ENCODE peak calls at places on chromosome 5, in eight cellular contexts. One of them, this sample, is unnamed.

GRCh38 chr5:1005904-1006655 is 2.5 kb upstream of the NKD2 start:
- DNase-seq in kidney tubule cell: no peak
- DNase-seq in LoVo: no peak
- DNase-seq in stimulated activated CD4-positive, alpha-beta T cell treated with anti-CD3 and anti-CD28 coated beads, Interleukin-1b, Interleukin-23, amount 100 ng/mL, for 1 hour: no peak
- DNase-seq in K562: no peak
- DNase-seq in HTR-8/SVneo: no peak
- DNase-seq in stromal cell of bone marrow: no peak
- DNase-seq in HuH-7: no peak
- DNase-seq in this sample: no peak

GRCh38 chr5:79798892-79799590 is 109.4 kb downstream of the CMYA5 start:
- DNase-seq in LoVo: no peak
- DNase-seq in HuH-7: no peak
- DNase-seq in HTR-8/SVneo: no peak
- DNase-seq in K562: no peak
- DNase-seq in stimulated activated CD4-positive, alpha-beta T cell treated with anti-CD3 and anti-CD28 coated beads, Interleukin-1b, Interleukin-23, amount 100 ng/mL, for 1 hour: no peak
- DNase-seq in kidney tubule cell: no peak
- DNase-seq in stromal cell of bone marrow: no peak
- DNase-seq in this sample: no peak

GRCh38 chr5:93572773-93573626 is 8.0 kb downstream of the NR2F1-AS1 start:
- DNase-seq in HTR-8/SVneo: no peak
- DNase-seq in HuH-7: no peak
- DNase-seq in stromal cell of bone marrow: no peak
- DNase-seq in K562: no peak
- DNase-seq in LoVo: no peak
- DNase-seq in stimulated activated CD4-positive, alpha-beta T cell treated with anti-CD3 and anti-CD28 coated beads, Interleukin-1b, Interleukin-23, amount 100 ng/mL, for 1 hour: no peak
- DNase-seq in kidney tubule cell: peak
- DNase-seq in this sample: no peak

GRCh38 chr5:89930591-89931383 is 478.8 kb downstream of the CETN3 start:
- DNase-seq in K562: no peak
- DNase-seq in HuH-7: no peak
- DNase-seq in stimulated activated CD4-positive, alpha-beta T cell treated with anti-CD3 and anti-CD28 coated beads, Interleukin-1b, Interleukin-23, amount 100 ng/mL, for 1 hour: no peak
- DNase-seq in HTR-8/SVneo: peak
- DNase-seq in stromal cell of bone marrow: peak
- DNase-seq in LoVo: peak
- DNase-seq in kidney tubule cell: peak
- DNase-seq in this sample: peak

GRCh38 chr5:93596676-93597441 is 13.8 kb downstream of the NR2F1 start:
- DNase-seq in stromal cell of bone marrow: no peak
- DNase-seq in kidney tubule cell: no peak
- DNase-seq in HuH-7: no peak
- DNase-seq in stimulated activated CD4-positive, alpha-beta T cell treated with anti-CD3 and anti-CD28 coated beads, Interleukin-1b, Interleukin-23, amount 100 ng/mL, for 1 hour: no peak
- DNase-seq in LoVo: peak
- DNase-seq in HTR-8/SVneo: no peak
- DNase-seq in K562: no peak
- DNase-seq in this sample: no peak

GRCh38 chr5:43396762-43397304 is 15.4 kb downstream of the CCL28 start:
- DNase-seq in stromal cell of bone marrow: peak
- DNase-seq in stimulated activated CD4-positive, alpha-beta T cell treated with anti-CD3 and anti-CD28 coated beads, Interleukin-1b, Interleukin-23, amount 100 ng/mL, for 1 hour: peak
- DNase-seq in K562: no peak
- DNase-seq in LoVo: no peak
- DNase-seq in kidney tubule cell: peak
- DNase-seq in HuH-7: no peak
- DNase-seq in HTR-8/SVneo: no peak
- DNase-seq in this sample: no peak

GRCh38 chr5:82312373-82312856 is 34.3 kb upstream of the RPS23 start:
- DNase-seq in stromal cell of bone marrow: peak
- DNase-seq in kidney tubule cell: peak
- DNase-seq in LoVo: peak
- DNase-seq in stimulated activated CD4-positive, alpha-beta T cell treated with anti-CD3 and anti-CD28 coated beads, Interleukin-1b, Interleukin-23, amount 100 ng/mL, for 1 hour: peak
- DNase-seq in HTR-8/SVneo: peak
- DNase-seq in HuH-7: peak
- DNase-seq in K562: peak
- DNase-seq in this sample: no peak

GRCh38 chr5:128777052-128777451 is 188.2 kb upstream of the SLC27A6 start:
- DNase-seq in stimulated activated CD4-positive, alpha-beta T cell treated with anti-CD3 and anti-CD28 coated beads, Interleukin-1b, Interleukin-23, amount 100 ng/mL, for 1 hour: no peak
- DNase-seq in LoVo: peak
- DNase-seq in K562: no peak
- DNase-seq in kidney tubule cell: no peak
- DNase-seq in stromal cell of bone marrow: no peak
- DNase-seq in HuH-7: no peak
- DNase-seq in HTR-8/SVneo: no peak
- DNase-seq in this sample: no peak

GRCh38 chr5:115873392-115873791 is 31.7 kb downstream of the AP3S1 start:
- DNase-seq in kidney tubule cell: peak
- DNase-seq in HTR-8/SVneo: no peak
- DNase-seq in stromal cell of bone marrow: no peak
- DNase-seq in LoVo: peak
- DNase-seq in HuH-7: no peak
- DNase-seq in K562: no peak
- DNase-seq in stimulated activated CD4-positive, alpha-beta T cell treated with anti-CD3 and anti-CD28 coated beads, Interleukin-1b, Interleukin-23, amount 100 ng/mL, for 1 hour: no peak
- DNase-seq in this sample: no peak

GRCh38 chr5:148492351-148492750 is 108.6 kb downstream of the FBXO38 start:
- DNase-seq in HTR-8/SVneo: no peak
- DNase-seq in HuH-7: no peak
- DNase-seq in kidney tubule cell: no peak
- DNase-seq in LoVo: no peak
- DNase-seq in stimulated activated CD4-positive, alpha-beta T cell treated with anti-CD3 and anti-CD28 coated beads, Interleukin-1b, Interleukin-23, amount 100 ng/mL, for 1 hour: no peak
- DNase-seq in K562: no peak
- DNase-seq in stromal cell of bone marrow: no peak
- DNase-seq in this sample: no peak

GRCh38 chr5:154761062-154761740 is 6.0 kb downstream of the LARP1 start:
- DNase-seq in HuH-7: no peak
- DNase-seq in HTR-8/SVneo: no peak
- DNase-seq in LoVo: no peak
- DNase-seq in stimulated activated CD4-positive, alpha-beta T cell treated with anti-CD3 and anti-CD28 coated beads, Interleukin-1b, Interleukin-23, amount 100 ng/mL, for 1 hour: no peak
- DNase-seq in kidney tubule cell: no peak
- DNase-seq in stromal cell of bone marrow: no peak
- DNase-seq in K562: no peak
- DNase-seq in this sample: no peak